ENCODE peak calls at places on chromosome 19, in ten cellular contexts. One of them, this sample, is unnamed.
A peak's percentile ranks its signal among the peaks of the same experiment; 100 is the strongest.

GRCh38 chr19:35975608-35976214 is 19.3 kb upstream of the SDHAF1 start:
- DNase-seq in GM04503: no peak
- DNase-seq in NCI-H2107: no peak
- DNase-seq in NCI-H774: no peak
- DNase-seq in stimulated activated CD8-positive, alpha-beta memory T cell treated with anti-CD3 and anti-CD28 coated beads, Interleukin-7, amount 100 ng/mL, for 1 hour: no peak
- DNase-seq in NCI-H1092 treated with DMSO at 0.1 percent for 48 hours: no peak
- DNase-seq in WTC11: peak; percentile 49
- DNase-seq in activated T-cell treated with anti-CD3 and anti-CD28 coated beads, Interleukin-2, amount 50 U/mL, for 72 hours: no peak
- DNase-seq in fibroblast of pulmonary artery: peak; percentile 36
- DNase-seq in ELR: peak; percentile 33
- DNase-seq in this sample: peak; percentile 33

GRCh38 chr19:1986357-1987162 is 29.0 kb downstream of the BTBD2 start:
- DNase-seq in WTC11: no peak
- DNase-seq in NCI-H774: no peak
- DNase-seq in stimulated activated CD8-positive, alpha-beta memory T cell treated with anti-CD3 and anti-CD28 coated beads, Interleukin-7, amount 100 ng/mL, for 1 hour: no peak
- DNase-seq in ELR: no peak
- DNase-seq in fibroblast of pulmonary artery: no peak
- DNase-seq in GM04503: no peak
- DNase-seq in NCI-H2107: no peak
- DNase-seq in NCI-H1092 treated with DMSO at 0.1 percent for 48 hours: no peak
- DNase-seq in activated T-cell treated with anti-CD3 and anti-CD28 coated beads, Interleukin-2, amount 50 U/mL, for 72 hours: no peak
- DNase-seq in this sample: no peak

GRCh38 chr19:10737680-10738079 is 19.8 kb downstream of the DNM2 start:
- DNase-seq in WTC11: no peak
- DNase-seq in ELR: no peak
- DNase-seq in GM04503: no peak
- DNase-seq in NCI-H2107: no peak
- DNase-seq in NCI-H1092 treated with DMSO at 0.1 percent for 48 hours: no peak
- DNase-seq in NCI-H774: no peak
- DNase-seq in stimulated activated CD8-positive, alpha-beta memory T cell treated with anti-CD3 and anti-CD28 coated beads, Interleukin-7, amount 100 ng/mL, for 1 hour: no peak
- DNase-seq in activated T-cell treated with anti-CD3 and anti-CD28 coated beads, Interleukin-2, amount 50 U/mL, for 72 hours: no peak
- DNase-seq in fibroblast of pulmonary artery: no peak
- DNase-seq in this sample: no peak

GRCh38 chr19:33444993-33445751 is 71.7 kb downstream of the CEBPG start:
- DNase-seq in WTC11: no peak
- DNase-seq in ELR: no peak
- DNase-seq in stimulated activated CD8-positive, alpha-beta memory T cell treated with anti-CD3 and anti-CD28 coated beads, Interleukin-7, amount 100 ng/mL, for 1 hour: no peak
- DNase-seq in NCI-H1092 treated with DMSO at 0.1 percent for 48 hours: no peak
- DNase-seq in NCI-H2107: no peak
- DNase-seq in NCI-H774: no peak
- DNase-seq in activated T-cell treated with anti-CD3 and anti-CD28 coated beads, Interleukin-2, amount 50 U/mL, for 72 hours: no peak
- DNase-seq in fibroblast of pulmonary artery: no peak
- DNase-seq in GM04503: no peak
- DNase-seq in this sample: no peak

GRCh38 chr19:52086481-52086880 is 9.1 kb downstream of the ZNF841 start:
- DNase-seq in NCI-H774: no peak
- DNase-seq in stimulated activated CD8-positive, alpha-beta memory T cell treated with anti-CD3 and anti-CD28 coated beads, Interleukin-7, amount 100 ng/mL, for 1 hour: no peak
- DNase-seq in NCI-H2107: no peak
- DNase-seq in ELR: peak; percentile 12
- DNase-seq in NCI-H1092 treated with DMSO at 0.1 percent for 48 hours: no peak
- DNase-seq in activated T-cell treated with anti-CD3 and anti-CD28 coated beads, Interleukin-2, amount 50 U/mL, for 72 hours: no peak
- DNase-seq in GM04503: no peak
- DNase-seq in WTC11: no peak
- DNase-seq in fibroblast of pulmonary artery: peak; percentile 52
- DNase-seq in this sample: peak; percentile 9

GRCh38 chr19:5850743-5851293 is 431 bp downstream of the FUT3 start:
- DNase-seq in WTC11: no peak
- DNase-seq in NCI-H1092 treated with DMSO at 0.1 percent for 48 hours: peak; percentile 7
- DNase-seq in ELR: peak; percentile 42
- DNase-seq in fibroblast of pulmonary artery: peak; percentile 75
- DNase-seq in stimulated activated CD8-positive, alpha-beta memory T cell treated with anti-CD3 and anti-CD28 coated beads, Interleukin-7, amount 100 ng/mL, for 1 hour: no peak
- DNase-seq in activated T-cell treated with anti-CD3 and anti-CD28 coated beads, Interleukin-2, amount 50 U/mL, for 72 hours: no peak
- DNase-seq in NCI-H2107: no peak
- DNase-seq in GM04503: no peak
- DNase-seq in NCI-H774: no peak
- DNase-seq in this sample: peak; percentile 60

GRCh38 chr19:22882797-22883196 is 50.7 kb downstream of the ZNF723 start:
- DNase-seq in stimulated activated CD8-positive, alpha-beta memory T cell treated with anti-CD3 and anti-CD28 coated beads, Interleukin-7, amount 100 ng/mL, for 1 hour: no peak
- DNase-seq in fibroblast of pulmonary artery: peak; percentile 34
- DNase-seq in ELR: peak; percentile 46
- DNase-seq in NCI-H1092 treated with DMSO at 0.1 percent for 48 hours: no peak
- DNase-seq in NCI-H774: no peak
- DNase-seq in NCI-H2107: no peak
- DNase-seq in GM04503: peak; percentile 6
- DNase-seq in activated T-cell treated with anti-CD3 and anti-CD28 coated beads, Interleukin-2, amount 50 U/mL, for 72 hours: no peak
- DNase-seq in WTC11: no peak
- DNase-seq in this sample: peak; percentile 19

GRCh38 chr19:48473161-48473966 is 4.2 kb downstream of the CYTH2 start:
- DNase-seq in GM04503: no peak
- DNase-seq in NCI-H2107: no peak
- DNase-seq in fibroblast of pulmonary artery: no peak
- DNase-seq in NCI-H1092 treated with DMSO at 0.1 percent for 48 hours: no peak
- DNase-seq in ELR: no peak
- DNase-seq in NCI-H774: no peak
- DNase-seq in activated T-cell treated with anti-CD3 and anti-CD28 coated beads, Interleukin-2, amount 50 U/mL, for 72 hours: no peak
- DNase-seq in WTC11: no peak
- DNase-seq in stimulated activated CD8-positive, alpha-beta memory T cell treated with anti-CD3 and anti-CD28 coated beads, Interleukin-7, amount 100 ng/mL, for 1 hour: no peak
- DNase-seq in this sample: no peak

GRCh38 chr19:15563325-15563794 is 51.7 kb upstream of the CYP4F8 start:
- DNase-seq in ELR: no peak
- DNase-seq in WTC11: no peak
- DNase-seq in fibroblast of pulmonary artery: no peak
- DNase-seq in GM04503: no peak
- DNase-seq in NCI-H2107: peak; percentile 18
- DNase-seq in NCI-H1092 treated with DMSO at 0.1 percent for 48 hours: peak; percentile 45
- DNase-seq in stimulated activated CD8-positive, alpha-beta memory T cell treated with anti-CD3 and anti-CD28 coated beads, Interleukin-7, amount 100 ng/mL, for 1 hour: no peak
- DNase-seq in activated T-cell treated with anti-CD3 and anti-CD28 coated beads, Interleukin-2, amount 50 U/mL, for 72 hours: no peak
- DNase-seq in NCI-H774: peak; percentile 27
- DNase-seq in this sample: peak; percentile 49

GRCh38 chr19:4988770-4989251 is 19.9 kb downstream of the KDM4B start:
- DNase-seq in WTC11: no peak
- DNase-seq in stimulated activated CD8-positive, alpha-beta memory T cell treated with anti-CD3 and anti-CD28 coated beads, Interleukin-7, amount 100 ng/mL, for 1 hour: no peak
- DNase-seq in fibroblast of pulmonary artery: peak; percentile 85
- DNase-seq in NCI-H774: no peak
- DNase-seq in NCI-H2107: no peak
- DNase-seq in ELR: peak; percentile 92
- DNase-seq in activated T-cell treated with anti-CD3 and anti-CD28 coated beads, Interleukin-2, amount 50 U/mL, for 72 hours: no peak
- DNase-seq in NCI-H1092 treated with DMSO at 0.1 percent for 48 hours: no peak
- DNase-seq in GM04503: peak; percentile 87
- DNase-seq in this sample: peak; percentile 86

GRCh38 chr19:5281588-5281987 is 59.0 kb downstream of the PTPRS start:
- DNase-seq in stimulated activated CD8-positive, alpha-beta memory T cell treated with anti-CD3 and anti-CD28 coated beads, Interleukin-7, amount 100 ng/mL, for 1 hour: no peak
- DNase-seq in activated T-cell treated with anti-CD3 and anti-CD28 coated beads, Interleukin-2, amount 50 U/mL, for 72 hours: no peak
- DNase-seq in WTC11: no peak
- DNase-seq in NCI-H2107: no peak
- DNase-seq in ELR: no peak
- DNase-seq in NCI-H774: no peak
- DNase-seq in NCI-H1092 treated with DMSO at 0.1 percent for 48 hours: no peak
- DNase-seq in fibroblast of pulmonary artery: no peak
- DNase-seq in GM04503: no peak
- DNase-seq in this sample: no peak

GRCh38 chr19:46616631-46617322 is 8.1 kb downstream of the PTGIR start:
- DNase-seq in stimulated activated CD8-positive, alpha-beta memory T cell treated with anti-CD3 and anti-CD28 coated beads, Interleukin-7, amount 100 ng/mL, for 1 hour: no peak
- DNase-seq in NCI-H774: peak; percentile 37
- DNase-seq in GM04503: no peak
- DNase-seq in WTC11: peak; percentile 82
- DNase-seq in NCI-H1092 treated with DMSO at 0.1 percent for 48 hours: peak; percentile 33
- DNase-seq in activated T-cell treated with anti-CD3 and anti-CD28 coated beads, Interleukin-2, amount 50 U/mL, for 72 hours: peak; percentile 74
- DNase-seq in fibroblast of pulmonary artery: peak; percentile 82
- DNase-seq in ELR: peak; percentile 72
- DNase-seq in NCI-H2107: no peak
- DNase-seq in this sample: peak; percentile 69

This sample was measured in M059J.